ENCODE peak calls at places on chromosomes 4 and X, in four cellular contexts. One of them, this sample, is unnamed.

GRCh38 chr4:86688026-86688425 is 93.9 kb downstream of the PTPN13 start:
- DNase-seq in K562: no peak
- DNase-seq in endothelial cell of umbilical vein: no peak
- DNase-seq in GM12878: no peak
- DNase-seq in this sample: no peak

GRCh38 chr4:79408063-79408462 is at the start of gene GK2:
- DNase-seq in K562: no peak
- DNase-seq in endothelial cell of umbilical vein: no peak
- DNase-seq in GM12878: no peak
- DNase-seq in this sample: no peak

GRCh38 chr4:147492301-147492700 is 11.4 kb downstream of the EDNRA start:
- DNase-seq in K562: no peak
- DNase-seq in endothelial cell of umbilical vein: no peak
- DNase-seq in GM12878: no peak
- DNase-seq in this sample: peak

GRCh38 chr4:129085472-129085871 is 7.9 kb downstream of the SCLT1 start:
- DNase-seq in K562: no peak
- DNase-seq in endothelial cell of umbilical vein: no peak
- DNase-seq in GM12878: no peak
- DNase-seq in this sample: no peak

GRCh38 chr4:162126754-162127153 is 37.0 kb downstream of the FSTL5 start:
- DNase-seq in K562: no peak
- DNase-seq in endothelial cell of umbilical vein: no peak
- DNase-seq in GM12878: no peak
- DNase-seq in this sample: no peak

GRCh38 chr4:185847352-185848078 is 35.5 kb upstream of the SORBS2 start:
- DNase-seq in K562: no peak
- DNase-seq in endothelial cell of umbilical vein: no peak
- DNase-seq in GM12878: no peak
- DNase-seq in this sample: peak

GRCh38 chr4:95505149-95505548 is 43.6 kb downstream of the UNC5C start:
- DNase-seq in K562: no peak
- DNase-seq in endothelial cell of umbilical vein: peak
- DNase-seq in GM12878: no peak
- DNase-seq in this sample: peak

GRCh38 chrX:1464282-1465131 is 11.8 kb upstream of the ASMTL start:
- DNase-seq in K562: no peak
- DNase-seq in endothelial cell of umbilical vein: no peak
- DNase-seq in GM12878: no peak
- DNase-seq in this sample: no peak

GRCh38 chrX:108610141-108610540 is 126.2 kb downstream of the IRS4 start:
- DNase-seq in K562: no peak
- DNase-seq in endothelial cell of umbilical vein: no peak
- DNase-seq in GM12878: no peak
- DNase-seq in this sample: no peak

GRCh38 chr4:10072420-10073017 is 44.1 kb downstream of the WDR1 start:
- DNase-seq in K562: no peak
- DNase-seq in endothelial cell of umbilical vein: no peak
- DNase-seq in GM12878: no peak
- DNase-seq in this sample: no peak

GRCh38 chr4:704198-704891 is 1.3 kb upstream of the PCGF3 start:
- DNase-seq in K562: no peak
- DNase-seq in endothelial cell of umbilical vein: no peak
- DNase-seq in GM12878: no peak
- DNase-seq in this sample: no peak

GRCh38 chr4:162163892-162164759 is at the start of gene FSTL5:
- DNase-seq in K562: no peak
- DNase-seq in endothelial cell of umbilical vein: peak
- DNase-seq in GM12878: no peak
- DNase-seq in this sample: peak

DNA sequence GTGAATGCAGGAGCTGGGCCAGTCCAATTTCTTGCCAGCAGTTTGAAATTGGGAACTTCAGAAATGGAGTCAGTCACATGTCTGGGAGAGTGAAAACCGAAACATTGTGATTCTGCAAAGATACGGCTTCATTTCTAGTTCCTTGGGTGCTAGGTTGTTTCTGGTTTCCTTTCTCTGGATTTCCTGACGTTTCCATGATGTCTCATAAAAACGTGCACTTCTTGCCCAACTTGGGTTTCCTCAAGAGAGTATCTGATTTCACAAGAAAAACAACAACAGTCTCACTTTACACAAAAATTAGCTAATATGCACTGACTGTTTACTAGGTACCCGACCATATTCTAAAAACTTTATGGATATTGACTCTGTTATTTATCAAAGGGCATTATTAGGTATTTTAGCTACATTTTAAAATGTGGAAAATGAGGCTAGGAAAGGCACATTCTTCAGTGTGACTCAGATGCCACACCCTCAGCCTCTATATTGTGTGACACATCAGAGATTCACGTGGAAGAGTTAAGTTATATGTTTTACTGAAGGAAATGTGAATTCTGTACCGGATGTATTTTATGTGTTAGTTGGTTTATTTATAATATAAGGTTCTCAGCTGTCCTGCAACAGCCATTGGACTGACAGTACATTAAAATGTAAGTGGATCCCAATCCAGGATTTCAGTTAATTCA is 225.0 kb upstream of the PUDP start:
- DNase-seq in K562: no peak
- DNase-seq in endothelial cell of umbilical vein: no peak
- DNase-seq in GM12878: no peak
- DNase-seq in this sample: peak
- TF ChIP-seq FOS in K562: no peak
- TF ChIP-seq FOS in endothelial cell of umbilical vein: peak
- TF ChIP-seq FOS in GM12878: no peak
- TF ChIP-seq FOS in this sample: no peak

GRCh38 chr4:2572076-2572475 is 35.6 kb downstream of the FAM193A start:
- DNase-seq in K562: no peak
- DNase-seq in endothelial cell of umbilical vein: no peak
- DNase-seq in GM12878: no peak
- DNase-seq in this sample: no peak
- TF ChIP-seq FOS in K562: no peak
- TF ChIP-seq FOS in endothelial cell of umbilical vein: no peak
- TF ChIP-seq FOS in GM12878: no peak
- TF ChIP-seq FOS in this sample: no peak

DNA sequence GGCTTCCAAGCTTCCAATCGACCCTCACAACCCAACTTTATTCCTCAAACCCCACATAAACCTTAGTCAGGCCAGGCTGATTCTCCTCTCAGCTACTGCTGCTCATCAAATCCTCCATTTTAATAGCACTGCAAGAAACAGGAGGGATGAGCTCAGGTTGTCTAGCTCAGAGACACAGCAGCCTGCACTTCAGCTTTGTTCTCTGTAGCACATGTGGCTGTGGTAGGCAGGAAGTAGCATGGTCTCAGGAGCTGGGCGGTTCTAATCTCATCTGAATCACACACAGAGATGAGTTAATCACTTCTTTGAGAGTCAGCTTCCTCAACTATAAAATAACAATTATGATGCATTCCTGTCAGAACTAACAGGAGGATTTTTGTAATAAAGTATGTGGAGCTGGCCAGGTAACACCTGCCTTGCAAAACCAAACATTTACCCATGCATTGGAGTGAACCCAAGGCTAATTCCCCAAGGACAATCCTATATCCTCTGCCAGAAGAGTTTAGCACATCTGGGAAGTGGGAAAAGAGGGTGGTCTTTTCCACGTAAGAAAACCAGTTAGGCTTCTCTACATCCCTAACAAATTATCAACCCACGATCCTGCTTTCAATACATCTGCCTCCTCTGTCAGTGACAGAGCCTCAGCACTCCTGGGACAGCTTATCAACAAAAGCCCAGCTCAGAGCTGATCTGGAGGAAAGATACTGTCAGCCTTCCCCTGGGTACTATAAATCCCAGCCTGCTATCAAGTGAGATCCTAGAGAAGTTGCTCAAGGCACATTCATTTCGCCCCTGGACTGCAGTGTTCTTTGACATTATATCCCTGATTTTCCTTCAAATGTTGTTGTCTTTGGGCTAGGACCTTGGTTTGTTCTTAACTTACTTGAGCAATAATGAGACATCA is 32.8 kb downstream of the ELOVL6 start:
- DNase-seq in K562: no peak
- DNase-seq in endothelial cell of umbilical vein: peak
- DNase-seq in GM12878: no peak
- DNase-seq in this sample: peak
- TF ChIP-seq FOS in K562: no peak
- TF ChIP-seq FOS in endothelial cell of umbilical vein: peak
- TF ChIP-seq FOS in GM12878: no peak
- TF ChIP-seq FOS in this sample: no peak

GRCh38 chr4:77062856-77063255 is 12.9 kb downstream of the CCNI start:
- DNase-seq in K562: no peak
- DNase-seq in endothelial cell of umbilical vein: no peak
- DNase-seq in GM12878: no peak
- DNase-seq in this sample: no peak

GRCh38 chr4:77065382-77065781 is 10.4 kb downstream of the CCNI start:
- DNase-seq in K562: no peak
- DNase-seq in endothelial cell of umbilical vein: no peak
- DNase-seq in GM12878: no peak
- DNase-seq in this sample: peak
- TF ChIP-seq FOS in K562: no peak
- TF ChIP-seq FOS in endothelial cell of umbilical vein: no peak
- TF ChIP-seq FOS in GM12878: no peak
- TF ChIP-seq FOS in this sample: no peak

DNA sequence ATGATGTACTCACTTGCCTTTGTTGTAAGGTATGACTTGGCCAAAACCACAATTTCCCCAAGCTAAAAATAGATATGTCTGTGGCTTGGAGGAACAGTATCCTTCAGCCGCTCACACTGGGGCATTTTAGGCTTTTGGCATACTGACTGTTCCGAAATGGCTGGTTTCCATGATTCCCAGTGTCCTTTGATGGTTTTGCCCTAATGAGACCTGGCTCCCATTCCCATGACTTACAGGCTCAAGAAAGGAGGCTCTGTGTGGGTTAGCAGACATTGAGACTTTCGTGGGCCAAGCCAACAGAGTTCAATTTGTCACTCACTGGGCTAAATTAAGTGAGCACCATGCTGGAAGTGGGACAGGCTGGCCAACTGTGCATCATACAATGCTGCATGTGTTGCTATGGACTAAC is 150.6 kb downstream of the CEP135 start:
- DNase-seq in K562: no peak
- DNase-seq in endothelial cell of umbilical vein: no peak
- DNase-seq in GM12878: no peak
- DNase-seq in this sample: no peak
- TF ChIP-seq FOS in K562: no peak
- TF ChIP-seq FOS in endothelial cell of umbilical vein: no peak
- TF ChIP-seq FOS in GM12878: no peak
- TF ChIP-seq FOS in this sample: no peak

GRCh38 chrX:153600032-153600373 is 1.1 kb upstream of the CCNQ start:
- DNase-seq in K562: no peak
- DNase-seq in endothelial cell of umbilical vein: no peak
- DNase-seq in GM12878: no peak
- DNase-seq in this sample: no peak

GRCh38 chrX:153599192-153600031 is 473 bp upstream of the CCNQ start:
- DNase-seq in K562: peak
- DNase-seq in endothelial cell of umbilical vein: peak
- DNase-seq in GM12878: peak
- DNase-seq in this sample: peak

GRCh38 chrX:153600921-153601320 is 2.0 kb upstream of the CCNQ start:
- DNase-seq in K562: no peak
- DNase-seq in endothelial cell of umbilical vein: no peak
- DNase-seq in GM12878: no peak
- DNase-seq in this sample: no peak

GRCh38 chrX:153597351-153597750 is 1.6 kb downstream of the CCNQ start:
- DNase-seq in K562: no peak
- DNase-seq in endothelial cell of umbilical vein: no peak
- DNase-seq in GM12878: no peak
- DNase-seq in this sample: no peak

DNA sequence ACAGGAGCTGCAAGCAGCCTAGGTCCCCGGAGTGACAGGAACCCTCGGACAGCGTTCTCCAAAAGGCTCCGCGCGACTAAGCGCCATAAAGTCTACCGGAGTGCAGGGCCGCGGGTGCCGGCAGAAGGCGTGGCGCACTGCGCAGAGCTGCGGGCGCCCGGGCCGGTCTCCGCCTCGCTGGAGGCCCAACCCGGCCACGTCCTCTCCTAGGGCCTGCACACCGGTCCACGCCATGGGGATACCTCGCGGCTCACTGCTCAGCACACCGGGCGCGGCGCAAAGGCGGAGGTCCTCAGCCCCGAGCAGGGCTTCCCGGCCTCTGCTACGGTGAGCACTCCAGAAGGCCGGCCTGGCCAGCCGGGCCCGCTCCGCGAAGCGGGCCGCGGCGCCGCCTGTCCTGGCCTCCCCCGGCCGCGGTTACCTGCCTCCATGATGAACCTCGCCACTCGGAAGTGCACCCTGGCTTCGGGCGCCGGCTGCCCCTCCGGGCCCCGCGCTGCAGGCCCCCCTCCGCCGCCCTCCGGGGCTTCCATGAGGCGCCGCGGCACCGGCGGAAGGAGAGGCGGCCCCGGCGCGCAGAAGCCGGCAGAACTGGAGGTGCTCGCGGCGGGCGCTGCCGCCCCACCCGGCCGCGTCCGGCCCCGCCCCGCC is at the start of gene CCNQ:
- DNase-seq in K562: peak
- DNase-seq in endothelial cell of umbilical vein: peak
- DNase-seq in GM12878: no peak
- DNase-seq in this sample: peak
- TF ChIP-seq FOS in K562: no peak
- TF ChIP-seq FOS in endothelial cell of umbilical vein: no peak
- TF ChIP-seq FOS in GM12878: no peak
- TF ChIP-seq FOS in this sample: no peak

DNA sequence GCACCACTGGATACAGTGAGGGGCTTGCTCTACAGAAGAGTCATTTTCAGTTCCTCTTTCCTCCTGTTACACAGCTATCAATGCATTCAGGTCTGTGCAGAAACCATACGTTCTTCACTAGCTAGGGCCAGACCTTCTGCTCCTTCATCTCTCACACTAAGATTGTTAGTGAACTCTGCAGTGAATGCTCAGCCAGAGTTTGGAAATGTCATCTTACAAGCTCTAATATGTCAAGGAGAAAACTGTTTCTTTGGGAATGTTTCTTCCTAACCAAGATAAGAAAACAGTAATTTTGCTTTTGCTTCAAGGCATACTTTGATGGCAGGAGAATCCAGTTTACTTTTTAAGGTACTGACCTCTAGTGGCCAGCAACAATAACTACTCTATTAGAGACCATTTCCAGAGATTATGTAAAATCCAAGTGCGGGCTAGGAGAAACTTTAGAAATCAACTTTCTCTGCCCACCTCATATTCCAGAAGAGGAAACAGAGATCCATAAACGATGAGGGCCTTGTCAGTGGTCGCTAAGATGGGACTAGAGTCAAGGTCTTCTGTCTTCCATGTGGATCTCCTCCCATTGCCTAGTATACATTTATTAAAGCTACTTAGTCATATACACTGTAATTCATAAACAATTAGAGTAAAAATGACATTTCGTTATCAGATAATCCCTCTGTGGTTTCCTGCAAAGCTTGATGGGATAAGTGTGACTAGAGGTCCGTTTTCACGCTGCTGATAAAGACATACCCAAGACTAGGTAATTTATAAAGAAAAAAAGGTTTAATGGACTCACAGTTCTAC is 12.1 kb upstream of the CC2D2A start:
- DNase-seq in K562: peak
- DNase-seq in endothelial cell of umbilical vein: peak
- DNase-seq in GM12878: peak
- DNase-seq in this sample: peak
- TF ChIP-seq FOS in K562: no peak
- TF ChIP-seq FOS in endothelial cell of umbilical vein: no peak
- TF ChIP-seq FOS in GM12878: no peak
- TF ChIP-seq FOS in this sample: no peak